ENCODE peak calls at places on chromosome 9, in seven cellular contexts. E is heart right ventricle, Y is choroid plexus epithelial cell, Z is A549, G is H1, X is fibroblast of mammary gland, O is lower lobe of right lung. K is an unnamed sample.

GRCh38 chr9:16143947-16144890 is 591.4 kb downstream of the CCDC171 start:
- DNase-seq in Y (no peak), G (no peak), Z (no peak), E (no peak), O (no peak), X (no peak), K (no peak)

GRCh38 chr9:114958021-114958846 is 27.8 kb upstream of the TNFSF8 start:
- DNase-seq in Z (no peak), X (peak; percentile 50), Y (peak; percentile 33), G (no peak), E (peak; percentile 18), O (peak; percentile 74), K (no peak)

GRCh38 chr9:109816490-109816889 is 36.5 kb downstream of the PALM2AKAP2 start:
- DNase-seq in X (peak; percentile 100), E (no peak), O (no peak), G (no peak), Z (peak; percentile 51), Y (peak; percentile 94), K (peak; percentile 86)

GRCh38 chr9:126480810-126481209 is 132.9 kb upstream of the LMX1B start:
- DNase-seq in O (no peak), E (no peak), X (no peak), Z (no peak), Y (no peak), G (no peak), K (no peak)

GRCh38 chr9:96618209-96619108 is 1.2 kb downstream of the CDC14B start:
- DNase-seq in E (peak; percentile 45), O (peak; percentile 50), G (no peak), Y (peak; percentile 57), Z (peak; percentile 48), X (peak; percentile 53), K (peak; percentile 93)

GRCh38 chr9:100579665-100580064 is 1.8 kb downstream of the CAVIN4 start:
- DNase-seq in Y (peak; percentile 60), X (no peak), O (no peak), E (no peak), G (no peak), Z (no peak), K (no peak)

GRCh38 chr9:81619353-81620008 is 69.9 kb downstream of the TLE1 start:
- DNase-seq in G (no peak), Y (peak; percentile 83), E (no peak), Z (no peak), X (peak; percentile 87), O (no peak), K (peak; percentile 93)

GRCh38 chr9:33223696-33224095 is 16.3 kb upstream of the SPINK4 start:
- DNase-seq in O (no peak), X (peak; percentile 18), Z (no peak), Y (peak; percentile 20), E (no peak), G (no peak), K (no peak)

GRCh38 chr9:97220894-97221477 is 86.5 kb upstream of the CCDC180 start:
- DNase-seq in E (peak; percentile 10), Y (no peak), G (peak; percentile 63), Z (no peak), X (no peak), O (no peak), K (no peak)

GRCh38 chr9:757246-757881 is 84.1 kb upstream of the DMRT1 start:
- DNase-seq in O (no peak), X (peak; percentile 72), G (peak; percentile 67), Z (no peak), Y (peak; percentile 85), E (no peak), K (peak; percentile 77)

GRCh38 chr9:113808391-113809191 is 67.5 kb upstream of the ZNF618 start:
- DNase-seq in X (peak; percentile 92), Z (no peak), Y (peak; percentile 76), E (no peak), G (peak; percentile 42), O (no peak), K (peak; percentile 58)

GRCh38 chr9:130997925-130998595 is 10.9 kb upstream of the LAMC3 start:
- DNase-seq in O (peak; percentile 61), Z (peak; percentile 95), E (peak; percentile 76), Y (peak; percentile 65), G (peak; percentile 99), X (peak; percentile 75), K (peak; percentile 99)

GRCh38 chr9:9998491-9999287 is 614.1 kb downstream of the PTPRD start:
- DNase-seq in Y (peak; percentile 9), O (no peak), X (peak; percentile 1), G (no peak), E (no peak), Z (no peak), K (no peak)

GRCh38 chr9:69637193-69637592 is 35.0 kb downstream of the APBA1 start:
- DNase-seq in Z (no peak), O (no peak), Y (no peak), X (peak; percentile 12), E (no peak), G (no peak), K (no peak)

GRCh38 chr9:136674786-136675349 is 12.2 kb downstream of the EGFL7 start:
- DNase-seq in G (no peak), O (peak; percentile 90), X (no peak), Z (no peak), Y (no peak), E (peak; percentile 62), K (no peak)
- TF ChIP-seq CTCF in G (no peak), O (no peak), X (no peak), Z (no peak), Y (no peak), E (no peak), K (no peak)

GRCh38 chr9:14158136-14158781 is 155.7 kb downstream of the NFIB start:
- DNase-seq in Z (no peak), X (no peak), G (no peak), O (no peak), E (no peak), Y (no peak), K (no peak)

GRCh38 chr9:14153310-14153720 is 160.6 kb downstream of the NFIB start:
- DNase-seq in Z (no peak), X (peak; percentile 57), Y (peak; percentile 62), E (no peak), G (no peak), O (no peak), K (no peak)

GRCh38 chr9:14158911-14159310 is 155.0 kb downstream of the NFIB start:
- DNase-seq in E (no peak), G (no peak), X (peak; percentile 85), Z (no peak), Y (peak; percentile 26), O (no peak), K (no peak)

GRCh38 chr9:14156046-14156445 is 157.9 kb downstream of the NFIB start:
- DNase-seq in Z (no peak), E (no peak), X (no peak), G (no peak), Y (no peak), O (no peak), K (no peak)

GRCh38 chr9:14155237-14155636 is 158.7 kb downstream of the NFIB start:
- DNase-seq in Z (no peak), E (no peak), O (no peak), Y (no peak), G (no peak), X (no peak), K (no peak)
- H3K4me3 ChIP-seq in Z (no peak overlapping the region), E (no peak overlapping the region), O (no peak overlapping the region), Y (no peak overlapping the region), G (no peak overlapping the region), X (no peak overlapping the region), K (no peak overlapping the region)

GRCh38 chr9:90899287-90899686 is 97.7 kb downstream of the SYK start:
- DNase-seq in E (no peak), Y (no peak), Z (no peak), O (no peak), X (no peak), G (no peak), K (no peak)

GRCh38 chr9:90895786-90896185 is 94.2 kb downstream of the SYK start:
- DNase-seq in O (no peak), Z (no peak), X (no peak), G (no peak), Y (no peak), E (no peak), K (no peak)

GRCh38 chr9:90900130-90900529 is 98.5 kb downstream of the SYK start:
- DNase-seq in O (no peak), E (peak; percentile 48), Y (peak; percentile 30), X (no peak), Z (no peak), G (no peak), K (no peak)

GRCh38 chr9:90896231-90896630 is 94.6 kb downstream of the SYK start:
- DNase-seq in O (no peak), X (no peak), E (no peak), G (no peak), Z (no peak), Y (no peak), K (no peak)

GRCh38 chr9:90898229-90898628 is 96.6 kb downstream of the SYK start:
- DNase-seq in O (no peak), E (no peak), Y (peak; percentile 57), X (peak; percentile 17), G (no peak), Z (no peak), K (no peak)
- TF ChIP-seq CTCF in O (no peak), E (no peak), Y (peak; percentile 63), X (peak; percentile 40), G (peak; percentile 52), Z (no peak), K (peak; percentile 50)

GRCh38 chr9:92652461-92652860 is 17.5 kb downstream of the IPPK start:
- DNase-seq in Y (peak; percentile 54), O (no peak), E (no peak), X (no peak), Z (no peak), G (no peak), K (no peak)

GRCh38 chr9:92655366-92655765 is 14.6 kb downstream of the IPPK start:
- DNase-seq in O (no peak), G (no peak), E (no peak), X (no peak), Z (no peak), Y (no peak), K (peak; percentile 21)

GRCh38 chr9:92656537-92656925 is 13.4 kb downstream of the IPPK start:
- DNase-seq in Z (no peak), E (no peak), O (peak; percentile 30), G (no peak), X (no peak), Y (no peak), K (peak; percentile 48)

GRCh38 chr9:92655896-92656536 is 13.9 kb downstream of the IPPK start:
- DNase-seq in O (no peak), E (no peak), G (no peak), Z (no peak), X (no peak), Y (no peak), K (peak; percentile 45)

GRCh38 chr9:92654481-92655301 is 15.2 kb downstream of the IPPK start:
- DNase-seq in G (no peak), Y (no peak), Z (no peak), E (no peak), O (peak; percentile 24), X (peak; percentile 18), K (peak; percentile 39)
- H3K4me3 ChIP-seq in G (no peak overlapping the region), Y (no peak overlapping the region), Z (no peak overlapping the region), E (no peak overlapping the region), O (no peak overlapping the region), X (no peak overlapping the region), K (no peak overlapping the region)

K was measured in osteoblast.